ENCODE peak calls at places on chromosomes 2 and 18, in four cellular contexts. V, J, Q and C are unnamed samples.

GRCh38 chr2:215896921-215897320 is 116.4 kb downstream of the MREG start:
- DNase-seq in V (no peak), J (no peak), Q (no peak), C (no peak)

GRCh38 chr18:23399067-23399466 is 54.0 kb upstream of the RIOK3 start:
- DNase-seq in V (no peak), J (no peak), Q (no peak), C (no peak)

GRCh38 chr2:113158884-113159553 is 14.8 kb upstream of the PSD4 start:
- DNase-seq in V (no peak), J (no peak), Q (no peak), C (no peak)

GRCh38 chr2:120576509-120577474 is 158.9 kb upstream of the GLI2 start:
- DNase-seq in V (no peak), J (no peak), Q (no peak), C (no peak)

GRCh38 chr2:119240311-119241204 is 16.9 kb downstream of the STEAP3 start:
- DNase-seq in V (peak; percentile 27), J (peak; percentile 33), Q (no peak), C (peak; percentile 50)

GRCh38 chr2:109525836-109526235 is 87.9 kb downstream of the SEPTIN10 start:
- DNase-seq in V (no peak), J (no peak), Q (no peak), C (no peak)

GRCh38 chr2:120393456-120393855 is 47.5 kb downstream of the INHBB start:
- DNase-seq in V (no peak), J (no peak), Q (no peak), C (no peak)

GRCh38 chr2:137865954-137866540 is 98.2 kb upstream of the HNMT start:
- DNase-seq in V (peak; percentile 50), J (peak; percentile 77), Q (no peak), C (peak; percentile 53)

GRCh38 chr2:222745836-222746559 is 74.5 kb downstream of the MOGAT1 start:
- DNase-seq in V (no peak), J (no peak), Q (no peak), C (no peak)

GRCh38 chr2:241846406-241846805 is 12.3 kb downstream of the PDCD1 start:
- DNase-seq in V (no peak), J (no peak), Q (no peak), C (no peak)

GRCh38 chr2:72794572-72794971 is 31.3 kb downstream of the EXOC6B start:
- DNase-seq in V (no peak), J (no peak), Q (no peak), C (no peak)

GRCh38 chr2:37181726-37182684 is 6.5 kb downstream of the SULT6B1 start:
- DNase-seq in V (no peak), J (no peak), Q (no peak), C (no peak)

GRCh38 chr18:41378628-41379027 is 576.4 kb upstream of the PIK3C3 start:
- DNase-seq in V (no peak), J (no peak), Q (no peak), C (no peak)

GRCh38 chr2:18828296-18828695 is 238.9 kb upstream of the NT5C1B start:
- DNase-seq in V (no peak), J (no peak), Q (no peak), C (no peak)

GRCh38 chr2:197804758-197805597 is 585 bp downstream of the PLCL1 start:
- DNase-seq in V (peak; percentile 17), J (no peak), Q (no peak), C (no peak)

GRCh38 chr18:24490545-24490944 is 30.1 kb downstream of the HRH4 start:
- DNase-seq in V (no peak), J (no peak), Q (no peak), C (no peak)

GRCh38 chr2:8641516-8641915 is 40.3 kb upstream of the ID2 start:
- DNase-seq in V (no peak), J (no peak), Q (no peak), C (no peak)

GRCh38 chr2:230935132-230935435 is 10.0 kb upstream of the GPR55 start:
- DNase-seq in V (no peak), J (no peak), Q (no peak), C (no peak)

GRCh38 chr2:230934291-230935131 is 9.5 kb upstream of the GPR55 start:
- DNase-seq in V (no peak), J (no peak), Q (no peak), C (no peak)

GRCh38 chr2:230931556-230932231 is 6.7 kb upstream of the GPR55 start:
- DNase-seq in V (no peak), J (no peak), Q (no peak), C (no peak)

GRCh38 chr2:230932556-230933511 is 7.8 kb upstream of the GPR55 start:
- DNase-seq in V (no peak), J (no peak), Q (no peak), C (no peak)

DNA sequence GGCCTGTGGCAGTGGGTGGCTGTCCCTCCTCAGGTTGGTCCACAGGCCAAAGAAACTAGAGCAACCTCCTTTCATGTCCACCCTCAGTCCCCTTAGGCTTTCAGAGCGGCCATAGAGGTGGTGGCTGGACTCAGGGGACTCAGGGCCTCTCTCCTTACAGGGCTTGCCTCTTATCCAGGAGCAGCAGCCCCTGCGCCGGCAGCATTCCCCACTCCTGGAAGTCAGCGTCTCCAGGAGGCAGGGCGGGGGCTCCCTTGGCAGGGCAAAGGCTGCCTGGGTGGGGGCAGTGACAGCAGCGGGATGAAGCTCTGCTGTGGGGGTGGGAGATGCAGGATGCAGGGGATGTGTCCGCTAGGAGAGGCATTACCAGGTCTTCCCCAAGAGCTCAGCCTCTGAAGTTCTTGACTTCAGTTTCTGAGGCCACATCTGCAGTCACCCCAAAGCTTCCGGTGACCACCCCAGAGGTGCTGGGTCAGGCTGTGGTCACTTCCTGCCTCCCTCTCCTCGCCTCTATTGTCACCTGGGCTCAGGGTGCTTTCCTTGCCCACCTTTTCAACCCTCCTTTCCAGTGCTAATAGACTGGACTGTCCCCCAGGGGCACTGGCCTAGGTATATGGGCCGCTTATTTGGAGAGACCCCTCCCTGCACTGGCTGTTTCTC is 8.6 kb upstream of the GPR55 start:
- DNase-seq in V (no peak), J (no peak), Q (no peak), C (no peak)
- H3K4me2 ChIP-seq in V (no peak overlapping the region), J (no peak overlapping the region), Q (no peak overlapping the region), C (no peak overlapping the region)

GRCh38 chr2:200814276-200814815 is 2.6 kb downstream of the BZW1 start:
- DNase-seq in V (no peak), J (no peak), Q (no peak), C (no peak)

GRCh38 chr2:200812122-200813022 is 662 bp downstream of the BZW1 start:
- DNase-seq in V (peak; percentile 50), J (peak; percentile 74), Q (no peak), C (peak; percentile 15)

GRCh38 chr2:200810967-200811335 is 759 bp upstream of the BZW1 start:
- DNase-seq in V (no peak), J (no peak), Q (no peak), C (no peak)

GRCh38 chr2:200811336-200812121 is at the start of gene BZW1:
- DNase-seq in V (peak; percentile 95), J (peak; percentile 95), Q (peak; percentile 90), C (peak; percentile 92)

DNA sequence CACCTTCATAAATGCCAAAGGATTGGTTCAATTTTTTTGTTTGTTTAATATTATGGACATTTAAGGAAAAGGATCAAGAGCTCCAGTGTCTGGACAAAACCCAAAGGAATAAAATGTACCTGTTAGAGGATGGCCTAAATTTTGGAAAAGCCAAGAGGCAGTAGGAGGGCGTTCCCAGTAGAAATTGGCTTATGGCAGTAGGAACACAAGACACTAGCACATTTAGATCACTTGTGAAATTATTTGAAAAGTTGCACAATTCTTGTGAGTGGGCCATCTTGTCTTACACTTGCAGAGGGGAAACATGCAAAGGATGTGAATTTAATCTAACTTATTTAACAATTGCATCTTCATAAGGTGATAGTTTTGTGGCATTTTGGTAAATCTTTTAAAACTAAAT is 3.2 kb downstream of the BZW1 start:
- DNase-seq in V (no peak), J (no peak), Q (no peak), C (no peak)
- TF ChIP-seq JUND in V (no peak), J (no peak), Q (no peak), C (no peak)

DNA sequence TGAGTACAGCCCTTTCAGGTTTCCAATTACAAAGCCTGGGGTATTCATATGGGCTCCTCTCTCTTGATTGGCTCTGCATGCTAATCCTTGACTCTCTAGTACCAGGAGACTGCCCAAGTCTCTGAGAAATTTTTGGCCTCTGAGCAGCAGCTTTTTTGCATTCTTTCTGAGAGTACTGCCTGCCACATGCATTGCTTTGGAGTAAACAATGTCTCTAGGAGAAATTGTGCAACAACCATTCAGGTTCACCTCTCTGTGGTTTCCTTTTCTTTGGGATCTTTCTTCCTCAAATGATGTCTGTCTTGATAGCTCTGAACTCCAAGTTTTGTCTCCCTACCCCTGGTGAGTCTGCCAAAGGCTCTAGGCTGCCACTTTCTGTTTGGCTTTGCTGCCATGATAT is 115.8 kb upstream of the SETBP1 start:
- DNase-seq in V (no peak), J (no peak), Q (no peak), C (no peak)
- TF ChIP-seq FOSL1 in V (no peak), J (no peak), Q (no peak), C (no peak)

GRCh38 chr2:182718459-182718858 is 2.4 kb downstream of the DNAJC10 start:
- DNase-seq in V (no peak), J (no peak), Q (no peak), C (no peak)
- H3K4me2 ChIP-seq in V (no peak overlapping the region), J (no peak overlapping the region), Q (no peak overlapping the region), C (no peak overlapping the region)

GRCh38 chr2:105895995-105896764 is 151.5 kb downstream of the NCK2 start:
- DNase-seq in V (no peak), J (no peak), Q (no peak), C (no peak)
- TF ChIP-seq JUND in V (no peak), J (no peak), Q (no peak), C (no peak)

GRCh38 chr18:29648891-29649290 is 1393.7 kb downstream of the DSC3 start:
- DNase-seq in V (no peak), J (no peak), Q (no peak), C (no peak)
- TF ChIP-seq FOSL1 in V (no peak), J (no peak), Q (no peak), C (no peak)

GRCh38 chr2:33136570-33136969 is 189.8 kb downstream of the LTBP1 start:
- DNase-seq in V (no peak), J (no peak), Q (no peak), C (no peak)
- H3K4me2 ChIP-seq in V (no peak overlapping the region), J (no peak overlapping the region), Q (no peak overlapping the region), C (no peak overlapping the region)

DNA sequence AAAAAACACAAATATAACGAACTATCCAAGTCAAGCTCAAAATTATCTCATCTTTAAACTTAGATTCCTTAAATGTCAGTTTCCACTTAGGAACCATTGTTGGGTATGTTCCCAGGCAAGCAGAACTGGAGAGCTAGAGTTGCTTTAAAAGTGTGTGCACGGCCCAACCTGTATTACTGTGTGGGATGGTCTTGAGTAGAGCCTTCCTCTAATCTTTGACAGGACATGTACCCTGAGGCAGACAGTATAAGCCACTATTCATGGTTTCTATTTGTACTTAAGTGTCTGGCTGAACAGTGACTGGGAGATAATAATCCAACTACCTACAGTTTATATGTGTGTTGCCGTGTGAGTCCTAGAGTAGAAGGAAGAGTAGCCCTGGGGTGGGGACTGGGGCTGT is 239.7 kb downstream of the GPD2 start:
- DNase-seq in V (no peak), J (no peak), Q (no peak), C (no peak)
- TF ChIP-seq JUND in V (no peak), J (no peak), Q (no peak), C (no peak)